ENCODE peak calls at places on chromosomes 11 and 22, in nine cellular contexts. N is hypothalamus; M is retina; Q is NCI-H510A treated with DMSO at 0.1 percent for 48 hours; F is mucosa of descending colon; S is activated T-cell treated with anti-CD3 and anti-CD28 coated beads for 24 hours; X is ELF-1; V is stimulated activated CD4-positive, alpha-beta T cell treated with anti-CD3 and anti-CD28 coated beads, TNF-alpha, amount 100 ng/mL, for 48 hours; B is hippocampal formation. T is an unnamed sample.

GRCh38 chr22:35797411-35797810 is 79.7 kb downstream of the APOL5 start:
- DNase-seq in F (no peak), N (no peak), B (no peak), X (no peak), S (no peak), V (no peak), M (no peak), Q (no peak), T (no peak)

GRCh38 chr22:46150615-46151423 is 493 bp downstream of the PPARA start:
- DNase-seq in B (peak), F (peak), Q (no peak), N (no peak), M (peak), V (no peak), S (peak), X (peak), T (peak)

GRCh38 chr11:12499071-12499470 is 121.7 kb downstream of the PARVA start:
- DNase-seq in N (no peak), M (no peak), S (no peak), Q (no peak), V (no peak), X (peak), B (no peak), F (no peak), T (no peak)

GRCh38 chr11:30505603-30506002 is 80.5 kb downstream of the MPPED2 start:
- DNase-seq in X (no peak), S (no peak), M (no peak), B (no peak), N (no peak), F (peak), V (no peak), Q (no peak), T (no peak)

GRCh38 chr22:49271831-49272230 is 555.8 kb downstream of the BRD1 start:
- DNase-seq in X (no peak), N (no peak), S (no peak), F (no peak), Q (no peak), M (no peak), V (no peak), B (no peak), T (no peak)

GRCh38 chr11:8315463-8315862 is 51.8 kb upstream of the LMO1 start:
- DNase-seq in M (no peak), X (no peak), F (no peak), B (no peak), Q (peak), S (no peak), V (no peak), N (no peak), T (no peak)

GRCh38 chr22:28269277-28269676 is 350.2 kb upstream of the PITPNB start:
- DNase-seq in M (no peak), N (no peak), X (no peak), F (no peak), S (no peak), V (no peak), Q (no peak), B (no peak), T (no peak)

GRCh38 chr22:17917490-17917983 is 106.8 kb downstream of the MICAL3 start:
- DNase-seq in M (no peak), S (no peak), X (no peak), V (no peak), B (no peak), F (peak), N (no peak), Q (no peak), T (peak)

GRCh38 chr22:46122511-46122971 is 27.8 kb upstream of the PPARA start:
- DNase-seq in N (no peak), S (peak), Q (peak), F (peak), B (peak), M (peak), X (peak), V (peak), T (peak)

GRCh38 chr11:123069878-123070821 is 8.2 kb upstream of the HSPA8 start:
- DNase-seq in V (no peak), S (no peak), M (no peak), B (no peak), F (no peak), X (no peak), N (no peak), Q (no peak), T (no peak)

GRCh38 chr11:108221981-108222685 is at the start of gene NPAT:
- DNase-seq in S (peak), B (no peak), Q (no peak), F (no peak), M (no peak), N (no peak), X (no peak), V (no peak), T (peak)

GRCh38 chr22:38065539-38065938 is 8.3 kb downstream of the PICK1 start:
- DNase-seq in X (no peak), V (no peak), M (no peak), F (no peak), N (no peak), Q (no peak), S (no peak), B (no peak), T (no peak)

GRCh38 chr11:115488945-115489344 is 15.3 kb downstream of the CADM1 start:
- DNase-seq in M (no peak), B (no peak), F (no peak), X (no peak), V (no peak), S (no peak), Q (no peak), N (no peak), T (no peak)

GRCh38 chr22:37284807-37285355 is 2.6 kb downstream of the CYTH4 start:
- DNase-seq in M (no peak), F (peak), B (peak), S (no peak), Q (no peak), X (no peak), N (peak), V (no peak), T (peak)

GRCh38 chr22:48708558-48709245 is 1119.0 kb downstream of the BRD1 start:
- DNase-seq in V (no peak), M (no peak), F (no peak), S (no peak), B (no peak), N (no peak), Q (no peak), X (no peak), T (no peak)

GRCh38 chr11:86672007-86672621 is at the start of gene ME3:
- DNase-seq in Q (peak), N (peak), X (peak), B (peak), V (peak), M (peak), S (peak), F (peak), T (peak)

GRCh38 chr11:32118025-32118974 is 27.4 kb downstream of the RCN1 start:
- DNase-seq in N (no peak), B (no peak), V (no peak), S (no peak), M (no peak), F (no peak), Q (no peak), X (no peak), T (no peak)

GRCh38 chr11:64288353-64288750 is 2.7 kb downstream of the GPR137 start:
- DNase-seq in V (no peak), N (no peak), B (no peak), Q (no peak), F (no peak), X (no peak), S (no peak), M (no peak), T (no peak)

GRCh38 chr22:44627521-44628139 is 74.4 kb upstream of the PRR5 start:
- DNase-seq in S (no peak), V (no peak), Q (no peak), N (no peak), F (no peak), M (no peak), B (no peak), X (peak), T (no peak)

GRCh38 chr11:128451651-128452470 is 135.5 kb downstream of the ETS1 start:
- DNase-seq in M (peak), F (peak), Q (peak), N (peak), V (no peak), S (no peak), B (peak), X (no peak), T (peak)

GRCh38 chr11:6219359-6219758 is 14.0 kb downstream of the C11orf42 start:
- DNase-seq in N (no peak), Q (no peak), S (no peak), B (no peak), M (no peak), F (peak), X (no peak), V (no peak), T (peak)